ENCODE peak calls at places on chromosomes 3 and 15, in ten cellular contexts. One of them, this sample, is unnamed.

GRCh38 chr15:47932829-47933696 is 187.7 kb upstream of the SLC24A5 start:
- DNase-seq in AML-193: no peak
- DNase-seq in Daoy: no peak
- DNase-seq in non-pigmented ciliary epithelial cell: no peak
- DNase-seq in T1000: no peak
- DNase-seq in NCI-H524 treated with DMSO at 0.1 percent for 48 hours: no peak
- DNase-seq in psoas muscle: no peak
- DNase-seq in fibroblast of the conjunctiva: no peak
- DNase-seq in left colon: no peak
- DNase-seq in AG04450: no peak
- DNase-seq in this sample: no peak

GRCh38 chr15:35616436-35617271 is 70.7 kb upstream of the DPH6 start:
- DNase-seq in AML-193: no peak
- DNase-seq in Daoy: no peak
- DNase-seq in non-pigmented ciliary epithelial cell: no peak
- DNase-seq in T1000: no peak
- DNase-seq in NCI-H524 treated with DMSO at 0.1 percent for 48 hours: no peak
- DNase-seq in psoas muscle: no peak
- DNase-seq in fibroblast of the conjunctiva: no peak
- DNase-seq in left colon: no peak
- DNase-seq in AG04450: no peak
- DNase-seq in this sample: no peak

GRCh38 chr3:165378761-165379160 is 182.6 kb upstream of the SLITRK3 start:
- DNase-seq in AML-193: no peak
- DNase-seq in Daoy: no peak
- DNase-seq in non-pigmented ciliary epithelial cell: no peak
- DNase-seq in T1000: no peak
- DNase-seq in NCI-H524 treated with DMSO at 0.1 percent for 48 hours: no peak
- DNase-seq in psoas muscle: no peak
- DNase-seq in fibroblast of the conjunctiva: no peak
- DNase-seq in left colon: no peak
- DNase-seq in AG04450: no peak
- DNase-seq in this sample: no peak

GRCh38 chr3:167830007-167830406 is 94.5 kb downstream of the SERPINI1 start:
- DNase-seq in AML-193: no peak
- DNase-seq in Daoy: no peak
- DNase-seq in non-pigmented ciliary epithelial cell: no peak
- DNase-seq in T1000: no peak
- DNase-seq in NCI-H524 treated with DMSO at 0.1 percent for 48 hours: no peak
- DNase-seq in psoas muscle: no peak
- DNase-seq in fibroblast of the conjunctiva: no peak
- DNase-seq in left colon: no peak
- DNase-seq in AG04450: no peak
- DNase-seq in this sample: no peak

GRCh38 chr3:44442591-44443309 is 34.7 kb downstream of the ZNF445 start:
- DNase-seq in AML-193: no peak
- DNase-seq in Daoy: no peak
- DNase-seq in non-pigmented ciliary epithelial cell: no peak
- DNase-seq in T1000: no peak
- DNase-seq in NCI-H524 treated with DMSO at 0.1 percent for 48 hours: no peak
- DNase-seq in psoas muscle: no peak
- DNase-seq in fibroblast of the conjunctiva: no peak
- DNase-seq in left colon: no peak
- DNase-seq in AG04450: no peak
- DNase-seq in this sample: no peak

GRCh38 chr3:122857019-122857418 is 62.1 kb downstream of the SLC49A4 start:
- DNase-seq in AML-193: no peak
- DNase-seq in Daoy: no peak
- DNase-seq in non-pigmented ciliary epithelial cell: peak
- DNase-seq in T1000: no peak
- DNase-seq in NCI-H524 treated with DMSO at 0.1 percent for 48 hours: no peak
- DNase-seq in psoas muscle: no peak
- DNase-seq in fibroblast of the conjunctiva: peak
- DNase-seq in left colon: no peak
- DNase-seq in AG04450: no peak
- DNase-seq in this sample: no peak

GRCh38 chr15:85379403-85380131 is 836 bp upstream of the AKAP13 start:
- DNase-seq in AML-193: no peak
- DNase-seq in Daoy: peak
- DNase-seq in non-pigmented ciliary epithelial cell: no peak
- DNase-seq in T1000: no peak
- DNase-seq in NCI-H524 treated with DMSO at 0.1 percent for 48 hours: no peak
- DNase-seq in psoas muscle: no peak
- DNase-seq in fibroblast of the conjunctiva: no peak
- DNase-seq in left colon: no peak
- DNase-seq in AG04450: no peak
- DNase-seq in this sample: peak

GRCh38 chr3:109018828-109019227 is 65.1 kb upstream of the GUCA1C start:
- DNase-seq in AML-193: no peak
- DNase-seq in Daoy: no peak
- DNase-seq in non-pigmented ciliary epithelial cell: no peak
- DNase-seq in T1000: no peak
- DNase-seq in NCI-H524 treated with DMSO at 0.1 percent for 48 hours: no peak
- DNase-seq in psoas muscle: no peak
- DNase-seq in fibroblast of the conjunctiva: no peak
- DNase-seq in left colon: no peak
- DNase-seq in AG04450: no peak
- DNase-seq in this sample: no peak

GRCh38 chr15:45611305-45611704 is 23.5 kb upstream of the SQOR start:
- DNase-seq in AML-193: peak
- DNase-seq in Daoy: no peak
- DNase-seq in non-pigmented ciliary epithelial cell: no peak
- DNase-seq in T1000: no peak
- DNase-seq in NCI-H524 treated with DMSO at 0.1 percent for 48 hours: no peak
- DNase-seq in psoas muscle: no peak
- DNase-seq in fibroblast of the conjunctiva: no peak
- DNase-seq in left colon: no peak
- DNase-seq in AG04450: no peak
- DNase-seq in this sample: no peak

GRCh38 chr15:63379492-63380150 is 2.0 kb downstream of the CA12 start:
- DNase-seq in AML-193: no peak
- DNase-seq in Daoy: no peak
- DNase-seq in non-pigmented ciliary epithelial cell: no peak
- DNase-seq in T1000: no peak
- DNase-seq in NCI-H524 treated with DMSO at 0.1 percent for 48 hours: no peak
- DNase-seq in psoas muscle: no peak
- DNase-seq in fibroblast of the conjunctiva: no peak
- DNase-seq in left colon: no peak
- DNase-seq in AG04450: no peak
- DNase-seq in this sample: no peak

GRCh38 chr3:147412491-147412916 is 3.3 kb downstream of the ZIC1 start:
- DNase-seq in AML-193: no peak
- DNase-seq in Daoy: no peak
- DNase-seq in non-pigmented ciliary epithelial cell: no peak
- DNase-seq in T1000: no peak
- DNase-seq in NCI-H524 treated with DMSO at 0.1 percent for 48 hours: no peak
- DNase-seq in psoas muscle: no peak
- DNase-seq in fibroblast of the conjunctiva: no peak
- DNase-seq in left colon: no peak
- DNase-seq in AG04450: no peak
- DNase-seq in this sample: no peak

GRCh38 chr3:172568713-172569112 is 45.5 kb upstream of the TNFSF10 start:
- DNase-seq in AML-193: peak
- DNase-seq in Daoy: no peak
- DNase-seq in non-pigmented ciliary epithelial cell: no peak
- DNase-seq in T1000: no peak
- DNase-seq in NCI-H524 treated with DMSO at 0.1 percent for 48 hours: no peak
- DNase-seq in psoas muscle: no peak
- DNase-seq in fibroblast of the conjunctiva: no peak
- DNase-seq in left colon: no peak
- DNase-seq in AG04450: no peak
- DNase-seq in this sample: no peak

GRCh38 chr3:3552741-3553140 is 246.5 kb upstream of the LRRN1 start:
- DNase-seq in AML-193: no peak
- DNase-seq in Daoy: no peak
- DNase-seq in non-pigmented ciliary epithelial cell: peak
- DNase-seq in T1000: no peak
- DNase-seq in NCI-H524 treated with DMSO at 0.1 percent for 48 hours: no peak
- DNase-seq in psoas muscle: no peak
- DNase-seq in fibroblast of the conjunctiva: no peak
- DNase-seq in left colon: no peak
- DNase-seq in AG04450: no peak
- DNase-seq in this sample: no peak

GRCh38 chr3:37114251-37115145 is 59.9 kb downstream of the LRRFIP2 start:
- DNase-seq in AML-193: no peak
- DNase-seq in Daoy: no peak
- DNase-seq in non-pigmented ciliary epithelial cell: peak
- DNase-seq in T1000: no peak
- DNase-seq in NCI-H524 treated with DMSO at 0.1 percent for 48 hours: no peak
- DNase-seq in psoas muscle: no peak
- DNase-seq in fibroblast of the conjunctiva: peak
- DNase-seq in left colon: no peak
- DNase-seq in AG04450: peak
- DNase-seq in this sample: no peak

GRCh38 chr3:120274739-120275167 is 10.3 kb downstream of the GPR156 start:
- DNase-seq in AML-193: no peak
- DNase-seq in Daoy: no peak
- DNase-seq in non-pigmented ciliary epithelial cell: no peak
- DNase-seq in T1000: no peak
- DNase-seq in NCI-H524 treated with DMSO at 0.1 percent for 48 hours: peak
- DNase-seq in psoas muscle: no peak
- DNase-seq in fibroblast of the conjunctiva: no peak
- DNase-seq in left colon: peak
- DNase-seq in AG04450: peak
- DNase-seq in this sample: no peak

GRCh38 chr3:11373235-11373634 is 101.0 kb downstream of the ATG7 start:
- DNase-seq in AML-193: no peak
- DNase-seq in Daoy: no peak
- DNase-seq in non-pigmented ciliary epithelial cell: no peak
- DNase-seq in T1000: no peak
- DNase-seq in NCI-H524 treated with DMSO at 0.1 percent for 48 hours: no peak
- DNase-seq in psoas muscle: no peak
- DNase-seq in fibroblast of the conjunctiva: no peak
- DNase-seq in left colon: no peak
- DNase-seq in AG04450: no peak
- DNase-seq in this sample: no peak

GRCh38 chr3:111051354-111051753 is 20.3 kb upstream of the NECTIN3 start:
- DNase-seq in AML-193: peak
- DNase-seq in Daoy: no peak
- DNase-seq in non-pigmented ciliary epithelial cell: no peak
- DNase-seq in T1000: no peak
- DNase-seq in NCI-H524 treated with DMSO at 0.1 percent for 48 hours: no peak
- DNase-seq in psoas muscle: no peak
- DNase-seq in fibroblast of the conjunctiva: no peak
- DNase-seq in left colon: no peak
- DNase-seq in AG04450: no peak
- DNase-seq in this sample: no peak

GRCh38 chr15:28977377-28978010 is 91.7 kb downstream of the APBA2 start:
- DNase-seq in AML-193: no peak
- DNase-seq in Daoy: peak
- DNase-seq in non-pigmented ciliary epithelial cell: peak
- DNase-seq in T1000: peak
- DNase-seq in NCI-H524 treated with DMSO at 0.1 percent for 48 hours: no peak
- DNase-seq in psoas muscle: no peak
- DNase-seq in fibroblast of the conjunctiva: peak
- DNase-seq in left colon: no peak
- DNase-seq in AG04450: peak
- DNase-seq in this sample: no peak

GRCh38 chr3:182803006-182803405 is 9.7 kb downstream of the ATP11B start:
- DNase-seq in AML-193: peak
- DNase-seq in Daoy: no peak
- DNase-seq in non-pigmented ciliary epithelial cell: no peak
- DNase-seq in T1000: no peak
- DNase-seq in NCI-H524 treated with DMSO at 0.1 percent for 48 hours: no peak
- DNase-seq in psoas muscle: no peak
- DNase-seq in fibroblast of the conjunctiva: no peak
- DNase-seq in left colon: no peak
- DNase-seq in AG04450: no peak
- DNase-seq in this sample: no peak

GRCh38 chr3:47766186-47766585 is 15.5 kb downstream of the SMARCC1 start:
- DNase-seq in AML-193: no peak
- DNase-seq in Daoy: no peak
- DNase-seq in non-pigmented ciliary epithelial cell: no peak
- DNase-seq in T1000: no peak
- DNase-seq in NCI-H524 treated with DMSO at 0.1 percent for 48 hours: no peak
- DNase-seq in psoas muscle: no peak
- DNase-seq in fibroblast of the conjunctiva: no peak
- DNase-seq in left colon: no peak
- DNase-seq in AG04450: no peak
- DNase-seq in this sample: no peak

GRCh38 chr3:74537164-74537563 is 77.3 kb downstream of the CNTN3 start:
- DNase-seq in AML-193: no peak
- DNase-seq in Daoy: no peak
- DNase-seq in non-pigmented ciliary epithelial cell: peak
- DNase-seq in T1000: no peak
- DNase-seq in NCI-H524 treated with DMSO at 0.1 percent for 48 hours: no peak
- DNase-seq in psoas muscle: no peak
- DNase-seq in fibroblast of the conjunctiva: peak
- DNase-seq in left colon: no peak
- DNase-seq in AG04450: peak
- DNase-seq in this sample: no peak

GRCh38 chr3:126205717-126206655 is 25.6 kb upstream of the ALDH1L1 start:
- DNase-seq in AML-193: no peak
- DNase-seq in Daoy: no peak
- DNase-seq in non-pigmented ciliary epithelial cell: no peak
- DNase-seq in T1000: no peak
- DNase-seq in NCI-H524 treated with DMSO at 0.1 percent for 48 hours: no peak
- DNase-seq in psoas muscle: no peak
- DNase-seq in fibroblast of the conjunctiva: peak
- DNase-seq in left colon: no peak
- DNase-seq in AG04450: no peak
- DNase-seq in this sample: no peak

GRCh38 chr15:80849308-80849707 is 70.1 kb downstream of the CEMIP start:
- DNase-seq in AML-193: no peak
- DNase-seq in Daoy: peak
- DNase-seq in non-pigmented ciliary epithelial cell: peak
- DNase-seq in T1000: peak
- DNase-seq in NCI-H524 treated with DMSO at 0.1 percent for 48 hours: no peak
- DNase-seq in psoas muscle: peak
- DNase-seq in fibroblast of the conjunctiva: peak
- DNase-seq in left colon: no peak
- DNase-seq in AG04450: peak
- DNase-seq in this sample: no peak

GRCh38 chr15:55196011-55196410 is 730 bp downstream of the RSL24D1 start:
- DNase-seq in AML-193: peak
- DNase-seq in Daoy: no peak
- DNase-seq in non-pigmented ciliary epithelial cell: no peak
- DNase-seq in T1000: no peak
- DNase-seq in NCI-H524 treated with DMSO at 0.1 percent for 48 hours: no peak
- DNase-seq in psoas muscle: no peak
- DNase-seq in fibroblast of the conjunctiva: no peak
- DNase-seq in left colon: no peak
- DNase-seq in AG04450: no peak
- DNase-seq in this sample: no peak

GRCh38 chr3:147173280-147173679 is 233.1 kb downstream of the ZIC4 start:
- DNase-seq in AML-193: no peak
- DNase-seq in Daoy: no peak
- DNase-seq in non-pigmented ciliary epithelial cell: no peak
- DNase-seq in T1000: no peak
- DNase-seq in NCI-H524 treated with DMSO at 0.1 percent for 48 hours: no peak
- DNase-seq in psoas muscle: no peak
- DNase-seq in fibroblast of the conjunctiva: no peak
- DNase-seq in left colon: no peak
- DNase-seq in AG04450: no peak
- DNase-seq in this sample: no peak

GRCh38 chr15:57631386-57632110 is 39.8 kb downstream of the MYZAP start:
- DNase-seq in AML-193: no peak
- DNase-seq in Daoy: no peak
- DNase-seq in non-pigmented ciliary epithelial cell: no peak
- DNase-seq in T1000: no peak
- DNase-seq in NCI-H524 treated with DMSO at 0.1 percent for 48 hours: no peak
- DNase-seq in psoas muscle: no peak
- DNase-seq in fibroblast of the conjunctiva: no peak
- DNase-seq in left colon: no peak
- DNase-seq in AG04450: no peak
- DNase-seq in this sample: no peak

GRCh38 chr15:99101501-99101900 is 3.4 kb upstream of the SYNM start:
- DNase-seq in AML-193: no peak
- DNase-seq in Daoy: no peak
- DNase-seq in non-pigmented ciliary epithelial cell: no peak
- DNase-seq in T1000: no peak
- DNase-seq in NCI-H524 treated with DMSO at 0.1 percent for 48 hours: no peak
- DNase-seq in psoas muscle: no peak
- DNase-seq in fibroblast of the conjunctiva: no peak
- DNase-seq in left colon: no peak
- DNase-seq in AG04450: no peak
- DNase-seq in this sample: peak

GRCh38 chr15:29465196-29465595 is 195.6 kb upstream of the NSMCE3 start:
- DNase-seq in AML-193: no peak
- DNase-seq in Daoy: no peak
- DNase-seq in non-pigmented ciliary epithelial cell: no peak
- DNase-seq in T1000: no peak
- DNase-seq in NCI-H524 treated with DMSO at 0.1 percent for 48 hours: no peak
- DNase-seq in psoas muscle: no peak
- DNase-seq in fibroblast of the conjunctiva: no peak
- DNase-seq in left colon: no peak
- DNase-seq in AG04450: no peak
- DNase-seq in this sample: no peak